ENCODE peak calls at places on chromosomes 11 and 22, in six cellular contexts. G is neural progenitor cell, J is left ventricle myocardium inferior, V is heart left ventricle, E is IMR-90, O is MM.1S. X is an unnamed sample. For H3K27me3, the result is how much of the 10 kb centered on the place peaks cover.

GRCh38 chr11:120431633-120432032 is 79.9 kb upstream of the GRIK4 start:
- DNase-seq in V (no peak), G (peak), J (no peak), O (peak), E (peak), X (no peak)

GRCh38 chr22:25760294-25760693 is 18.3 kb downstream of the MYO18B start:
- DNase-seq in G (no peak), O (no peak), V (no peak), E (no peak), J (no peak), X (no peak)

GRCh38 chr11:16791494-16791961 is 53.1 kb downstream of the C11orf58 start:
- DNase-seq in V (no peak), O (no peak), E (peak), G (no peak), J (no peak), X (peak)

GRCh38 chr22:42340695-42341383 is 70.4 kb upstream of the TCF20 start:
- DNase-seq in V (no peak), O (no peak), J (no peak), E (no peak), G (peak), X (no peak)

GRCh38 chr11:133078591-133079179 is 453.6 kb downstream of the OPCML start:
- DNase-seq in V (no peak), E (peak), O (peak), J (no peak), G (peak), X (no peak)

GRCh38 chr11:67376421-67376820 is 3.0 kb upstream of the CLCF1 start:
- DNase-seq in V (no peak), G (peak), E (no peak), O (no peak), J (no peak), X (no peak)

GRCh38 chr11:130531061-130531460 is 82.6 kb downstream of the ADAMTS15 start:
- DNase-seq in V (no peak), O (no peak), J (no peak), G (no peak), E (no peak), X (no peak)

GRCh38 chr11:61973603-61974162 is 6.2 kb upstream of the FTH1 start:
- DNase-seq in V (no peak), O (no peak), E (no peak), J (no peak), G (peak), X (no peak)

GRCh38 chr22:25564320-25564978 is at the start of gene GRK3:
- DNase-seq in J (peak), O (peak), G (peak), E (peak), V (peak), X (no peak)

GRCh38 chr11:24767411-24767810 is 270.6 kb downstream of the LUZP2 start:
- DNase-seq in G (no peak), O (no peak), V (no peak), J (no peak), E (no peak), X (no peak)

GRCh38 chr11:33542921-33543320 is 157.7 kb downstream of the C11orf91 start:
- DNase-seq in G (peak), V (no peak), E (peak), J (peak), O (peak), X (no peak)

GRCh38 chr11:129998107-129998506 is 4.5 kb downstream of the PRDM10 start:
- DNase-seq in V (no peak), O (no peak), E (no peak), J (no peak), G (no peak), X (no peak)

GRCh38 chr11:37712246-37712645 is 1114.2 kb upstream of the RAG2 start:
- DNase-seq in E (peak), J (no peak), V (no peak), O (peak), G (peak), X (no peak)

GRCh38 chr22:22578702-22579424 is 19.8 kb upstream of the PRAME start:
- DNase-seq in O (no peak), V (no peak), J (peak), G (no peak), E (peak), X (no peak)

GRCh38 chr11:6586434-6587359 is 16.7 kb downstream of the RRP8 start:
- DNase-seq in V (no peak), G (peak), O (no peak), E (no peak), J (no peak), X (no peak)

GRCh38 chr11:2737876-2738275 is 38.1 kb upstream of the KCNQ1OT1 start:
- DNase-seq in O (no peak), J (peak), V (no peak), E (no peak), G (no peak), X (no peak)

GRCh38 chr22:44369241-44369652 is 56.5 kb upstream of the SHISAL1 start:
- DNase-seq in O (no peak), E (no peak), J (peak), V (peak), G (peak), X (no peak)
- TF ChIP-seq CTCF in O (peak), E (peak), J (no peak), V (no peak), G (peak), X (no peak)

GRCh38 chr11:64875369-64876225 is 2.8 kb downstream of the EHD1 start:
- DNase-seq in V (no peak), O (no peak), J (no peak), E (no peak), G (no peak), X (no peak)
- H3K4me3 ChIP-seq in V (peak), O (no peak), J (peak), E (peak), G (no peak), X (peak)

GRCh38 chr22:40875111-40875510 is 13.2 kb upstream of the DNAJB7 start:
- DNase-seq in O (no peak), V (no peak), J (no peak), E (no peak), G (no peak), X (no peak)

GRCh38 chr22:40877488-40877887 is 15.6 kb upstream of the DNAJB7 start:
- DNase-seq in G (no peak), E (no peak), O (no peak), J (no peak), V (no peak), X (no peak)

GRCh38 chr22:40874016-40874415 is 12.1 kb upstream of the DNAJB7 start:
- DNase-seq in V (no peak), E (no peak), G (no peak), O (no peak), J (no peak), X (no peak)

GRCh38 chr22:40878937-40879336 is 17.0 kb upstream of the DNAJB7 start:
- DNase-seq in V (no peak), E (no peak), O (no peak), G (no peak), J (no peak), X (no peak)
- H3K27me3 ChIP-seq in V (under half), E (under half), O (under half), G (under half), J (under half), X (under half)

GRCh38 chr11:66069715-66070603 is at the start of gene PACS1:
- DNase-seq in O (peak), E (peak), V (peak), G (peak), J (peak), X (peak)
- TF ChIP-seq CTCF in O (no peak), E (no peak), V (no peak), G (no peak), J (peak), X (no peak)

DNA sequence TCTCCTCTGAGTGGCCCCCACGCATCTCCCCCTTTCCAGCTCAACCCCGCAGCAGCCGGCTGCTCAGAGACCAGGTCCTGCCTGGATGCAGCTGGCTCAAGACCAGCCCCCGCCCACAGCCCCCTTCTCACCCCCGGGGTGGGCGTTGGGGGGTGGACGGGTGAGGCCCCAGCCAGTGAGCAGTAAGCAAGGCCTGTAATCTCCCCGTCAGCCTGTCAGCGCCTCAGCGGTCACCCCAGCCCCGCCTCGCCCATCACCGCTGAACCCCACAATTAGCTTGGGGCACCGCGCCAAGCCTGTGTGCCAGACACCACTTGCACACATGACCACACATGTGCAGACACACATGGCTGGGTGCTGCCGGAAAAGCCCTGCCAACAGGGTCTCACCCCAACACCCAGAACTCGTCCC is 5.9 kb downstream of the PLXNB2 start:
- DNase-seq in V (no peak), O (no peak), J (no peak), G (no peak), E (no peak), X (no peak)
- H3K4me3 ChIP-seq in V (no peak), O (no peak), J (peak), G (no peak), E (no peak), X (no peak)

GRCh38 chr11:8362899-8363298 is 99.2 kb upstream of the LMO1 start:
- DNase-seq in J (no peak), V (no peak), E (no peak), G (no peak), O (no peak), X (no peak)
- H3K27me3 ChIP-seq in J (under half), V (under half), E (under half), G (under half), O (under half), X (under half)

GRCh38 chr11:7983832-7984590 is 3.1 kb upstream of the EIF3F start:
- DNase-seq in O (no peak), E (no peak), J (no peak), V (no peak), G (no peak), X (no peak)

GRCh38 chr11:7981758-7982157 is 5.4 kb upstream of the EIF3F start:
- DNase-seq in J (no peak), O (no peak), V (no peak), E (no peak), G (no peak), X (no peak)

GRCh38 chr11:7982582-7983119 is 4.5 kb upstream of the EIF3F start:
- DNase-seq in J (no peak), V (no peak), O (no peak), G (no peak), E (no peak), X (no peak)

DNA sequence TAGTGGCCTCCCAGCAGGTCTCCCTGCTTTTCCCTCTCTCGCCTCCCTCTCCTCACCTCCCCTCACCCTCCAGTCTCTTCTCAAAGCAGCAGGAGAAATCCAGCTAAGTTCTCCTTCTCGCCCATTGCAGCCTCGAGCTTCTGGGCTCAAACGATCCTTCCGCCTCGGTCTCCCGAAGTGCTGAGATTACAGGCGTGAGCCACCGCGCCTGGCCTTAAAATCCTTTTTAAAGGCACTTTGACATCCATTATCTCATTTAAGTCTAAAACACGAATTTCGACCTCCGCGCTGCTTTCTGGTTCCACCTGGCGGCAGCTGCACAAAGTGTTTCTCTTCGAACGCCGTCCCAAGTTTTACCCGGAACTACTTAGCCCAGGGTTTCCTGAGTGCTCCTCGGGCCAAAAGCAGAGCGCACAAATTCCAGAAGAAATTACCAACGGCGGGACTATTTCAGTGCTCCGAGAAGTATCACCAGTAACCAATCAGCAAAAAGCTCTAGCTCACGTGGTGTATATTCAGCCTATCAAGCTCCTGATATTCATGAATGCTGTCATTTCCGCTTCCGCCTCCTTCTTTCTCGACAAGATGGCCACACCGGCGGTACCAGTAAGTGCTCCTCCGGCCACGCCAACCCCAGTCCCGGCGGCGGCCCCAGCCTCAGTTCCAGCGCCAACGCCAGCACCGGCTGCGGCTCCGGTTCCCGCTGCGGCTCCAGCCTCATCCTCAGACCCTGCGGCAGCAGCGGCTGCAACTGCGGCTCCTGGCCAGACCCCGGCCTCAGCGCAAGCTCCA is at the start of gene EIF3F:
- DNase-seq in V (peak), O (peak), J (peak), G (peak), E (peak), X (peak)
- TF ChIP-seq CTCF in V (peak), O (peak), J (peak), G (peak), E (peak), X (peak)

DNA sequence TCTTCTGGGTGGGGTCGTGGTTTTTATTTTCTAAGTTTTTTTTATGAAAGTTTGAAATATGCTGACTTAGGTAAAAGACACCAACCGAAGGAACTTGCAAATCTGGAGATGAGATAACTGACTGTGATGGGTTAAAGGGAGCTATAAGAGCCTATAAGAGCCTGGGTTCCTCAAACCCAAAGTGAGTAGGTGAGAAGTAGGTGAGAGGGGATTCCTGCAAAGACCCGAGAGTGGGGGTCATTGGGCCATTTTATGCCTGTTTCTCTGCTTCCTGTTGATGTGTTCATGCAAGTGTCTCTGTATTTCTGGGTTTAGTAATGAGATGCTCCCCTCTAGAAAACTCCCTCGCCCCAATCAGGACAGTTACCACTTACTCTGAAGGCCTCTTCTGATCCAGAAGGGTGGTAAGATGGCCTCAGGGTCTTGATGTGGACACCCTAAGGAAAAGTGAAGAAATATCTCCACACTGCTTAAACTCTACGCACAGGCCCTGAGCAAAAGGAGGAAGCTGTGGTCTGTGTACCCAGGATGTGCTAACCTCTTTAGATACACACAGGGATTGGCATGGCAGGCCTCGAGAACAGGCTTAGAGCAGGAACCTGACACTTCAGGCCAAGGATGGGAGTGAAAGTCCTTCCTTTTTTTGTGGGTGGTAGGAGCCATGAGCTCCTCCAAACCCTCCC is 1.8 kb downstream of the FLI1 start:
- DNase-seq in V (no peak), J (no peak), O (peak), G (no peak), E (no peak), X (no peak)
- H3K4me3 ChIP-seq in V (peak), J (peak), O (peak), G (peak), E (peak), X (peak)

X was measured in BJ.